ENCODE peak calls at places on chromosome 12, in five cellular contexts. One of them, this sample, is unnamed.

GRCh38 chr12:128056299-128056885 is 210.6 kb upstream of the TMEM132C start:
- DNase-seq in dorsolateral prefrontal cortex: no peak
- DNase-seq in mesothelial cell of epicardium: no peak
- DNase-seq in HFFc6: no peak
- DNase-seq in WTC11: no peak
- DNase-seq in this sample: no peak

GRCh38 chr12:6450869-6451347 is 934 bp upstream of the TAPBPL start:
- DNase-seq in HFFc6: peak; percentile 24
- DNase-seq in dorsolateral prefrontal cortex: no peak
- DNase-seq in WTC11: no peak
- DNase-seq in mesothelial cell of epicardium: peak; percentile 47
- DNase-seq in this sample: no peak

GRCh38 chr12:123465084-123465483 is 7.1 kb downstream of the SNRNP35 start:
- DNase-seq in WTC11: no peak
- DNase-seq in HFFc6: no peak
- DNase-seq in dorsolateral prefrontal cortex: no peak
- DNase-seq in mesothelial cell of epicardium: no peak
- DNase-seq in this sample: no peak

GRCh38 chr12:123151679-123152454 is 977 bp upstream of the PITPNM2 start:
- DNase-seq in dorsolateral prefrontal cortex: no peak
- DNase-seq in mesothelial cell of epicardium: no peak
- DNase-seq in HFFc6: no peak
- DNase-seq in WTC11: no peak
- DNase-seq in this sample: no peak

GRCh38 chr12:106783515-106783914 is 9.0 kb downstream of the RIC8B start:
- DNase-seq in WTC11: no peak
- DNase-seq in mesothelial cell of epicardium: no peak
- DNase-seq in HFFc6: no peak
- DNase-seq in dorsolateral prefrontal cortex: no peak
- DNase-seq in this sample: no peak

GRCh38 chr12:124520258-124520657 is 47.2 kb downstream of the NCOR2 start:
- DNase-seq in mesothelial cell of epicardium: no peak
- DNase-seq in WTC11: no peak
- DNase-seq in HFFc6: no peak
- DNase-seq in dorsolateral prefrontal cortex: no peak
- DNase-seq in this sample: no peak

GRCh38 chr12:119627686-119628085 is 34.1 kb downstream of the TMEM233 start:
- DNase-seq in mesothelial cell of epicardium: no peak
- DNase-seq in WTC11: no peak
- DNase-seq in dorsolateral prefrontal cortex: no peak
- DNase-seq in HFFc6: no peak
- DNase-seq in this sample: no peak

GRCh38 chr12:123031171-123031845 is 50.8 kb downstream of the ARL6IP4 start:
- DNase-seq in WTC11: no peak
- DNase-seq in dorsolateral prefrontal cortex: no peak
- DNase-seq in mesothelial cell of epicardium: no peak
- DNase-seq in HFFc6: no peak
- DNase-seq in this sample: no peak

GRCh38 chr12:103799504-103800251 is 41.4 kb downstream of the NT5DC3 start:
- DNase-seq in WTC11: no peak
- DNase-seq in mesothelial cell of epicardium: no peak
- DNase-seq in HFFc6: no peak
- DNase-seq in dorsolateral prefrontal cortex: no peak
- DNase-seq in this sample: no peak

GRCh38 chr12:105275997-105276760 is 40.2 kb upstream of the APPL2 start:
- DNase-seq in WTC11: no peak
- DNase-seq in HFFc6: no peak
- DNase-seq in dorsolateral prefrontal cortex: no peak
- DNase-seq in mesothelial cell of epicardium: no peak
- DNase-seq in this sample: no peak

GRCh38 chr12:103140217-103140616 is 182.7 kb downstream of the ASCL1 start:
- DNase-seq in HFFc6: no peak
- DNase-seq in dorsolateral prefrontal cortex: no peak
- DNase-seq in mesothelial cell of epicardium: no peak
- DNase-seq in WTC11: no peak
- DNase-seq in this sample: no peak

GRCh38 chr12:39723831-39724230 is 104.2 kb upstream of the ABCD2 start:
- DNase-seq in mesothelial cell of epicardium: no peak
- DNase-seq in WTC11: no peak
- DNase-seq in dorsolateral prefrontal cortex: peak; percentile 30
- DNase-seq in HFFc6: no peak
- DNase-seq in this sample: peak; percentile 52

GRCh38 chr12:4825139-4825858 is 84.4 kb upstream of the KCNA1 start:
- DNase-seq in mesothelial cell of epicardium: no peak
- DNase-seq in dorsolateral prefrontal cortex: no peak
- DNase-seq in HFFc6: no peak
- DNase-seq in WTC11: no peak
- DNase-seq in this sample: no peak

GRCh38 chr12:124734224-124734788 is 129.4 kb downstream of the SCARB1 start:
- DNase-seq in HFFc6: no peak
- DNase-seq in mesothelial cell of epicardium: no peak
- DNase-seq in dorsolateral prefrontal cortex: no peak
- DNase-seq in WTC11: peak; percentile 75
- DNase-seq in this sample: no peak

GRCh38 chr12:76898472-76898871 is 19.7 kb upstream of the CSRP2 start:
- DNase-seq in dorsolateral prefrontal cortex: no peak
- DNase-seq in mesothelial cell of epicardium: no peak
- DNase-seq in HFFc6: no peak
- DNase-seq in WTC11: no peak
- DNase-seq in this sample: no peak

GRCh38 chr12:14949631-14950030 is 11.3 kb upstream of the ERP27 start:
- DNase-seq in dorsolateral prefrontal cortex: no peak
- DNase-seq in HFFc6: no peak
- DNase-seq in WTC11: no peak
- DNase-seq in mesothelial cell of epicardium: no peak
- DNase-seq in this sample: no peak

GRCh38 chr12:110760204-110760609 is 17.5 kb upstream of the PPP1CC start:
- DNase-seq in HFFc6: no peak
- DNase-seq in mesothelial cell of epicardium: no peak
- DNase-seq in dorsolateral prefrontal cortex: no peak
- DNase-seq in WTC11: no peak
- DNase-seq in this sample: no peak

GRCh38 chr12:99959549-99960170 is 25.1 kb downstream of the ANKS1B start:
- DNase-seq in dorsolateral prefrontal cortex: no peak
- DNase-seq in HFFc6: no peak
- DNase-seq in mesothelial cell of epicardium: no peak
- DNase-seq in WTC11: no peak
- DNase-seq in this sample: peak; percentile 39

GRCh38 chr12:106160915-106161314 is 22.2 kb upstream of the NUAK1 start:
- DNase-seq in HFFc6: no peak
- DNase-seq in mesothelial cell of epicardium: no peak
- DNase-seq in WTC11: no peak
- DNase-seq in dorsolateral prefrontal cortex: no peak
- DNase-seq in this sample: no peak

GRCh38 chr12:69428351-69429048 is 41.7 kb upstream of the FRS2 start:
- DNase-seq in HFFc6: no peak
- DNase-seq in mesothelial cell of epicardium: no peak
- DNase-seq in WTC11: no peak
- DNase-seq in dorsolateral prefrontal cortex: no peak
- DNase-seq in this sample: no peak

GRCh38 chr12:92208613-92209121 is 63.0 kb upstream of the BTG1 start:
- DNase-seq in mesothelial cell of epicardium: no peak
- DNase-seq in WTC11: no peak
- DNase-seq in HFFc6: peak; percentile 44
- DNase-seq in dorsolateral prefrontal cortex: no peak
- DNase-seq in this sample: no peak

GRCh38 chr12:40144023-40144422 is 38.1 kb upstream of the SLC2A13 start:
- DNase-seq in mesothelial cell of epicardium: no peak
- DNase-seq in WTC11: no peak
- DNase-seq in dorsolateral prefrontal cortex: no peak
- DNase-seq in HFFc6: no peak
- DNase-seq in this sample: no peak

GRCh38 chr12:132541200-132541599 is 51.2 kb downstream of the FBRSL1 start:
- DNase-seq in dorsolateral prefrontal cortex: no peak
- DNase-seq in HFFc6: no peak
- DNase-seq in WTC11: no peak
- DNase-seq in mesothelial cell of epicardium: no peak
- DNase-seq in this sample: no peak

GRCh38 chr12:106147956-106148355 is 9.2 kb upstream of the NUAK1 start:
- DNase-seq in HFFc6: no peak
- DNase-seq in mesothelial cell of epicardium: no peak
- DNase-seq in WTC11: no peak
- DNase-seq in dorsolateral prefrontal cortex: peak; percentile 78
- DNase-seq in this sample: no peak

This sample was measured in HS-5.